ENCODE peak calls at places on chromosomes 2 and 18, in seven cellular contexts. One of them, this sample, is unnamed.

GRCh38 chr18:45935591-45936335 is 31.4 kb downstream of the EPG5 start:
- DNase-seq in EH: peak; percentile 64
- DNase-seq in AG08396: peak; percentile 59
- DNase-seq in T-cell: no peak
- DNase-seq in transverse colon: no peak
- DNase-seq in cerebellum: no peak
- DNase-seq in NB4: no peak
- DNase-seq in this sample: no peak

GRCh38 chr2:148586528-148587128 is 57.9 kb upstream of the EPC2 start:
- DNase-seq in EH: no peak
- DNase-seq in AG08396: no peak
- DNase-seq in T-cell: no peak
- DNase-seq in transverse colon: no peak
- DNase-seq in cerebellum: no peak
- DNase-seq in NB4: no peak
- DNase-seq in this sample: no peak

GRCh38 chr18:47054369-47054768 is 18.9 kb upstream of the ELOA2 start:
- DNase-seq in EH: no peak
- DNase-seq in AG08396: no peak
- DNase-seq in T-cell: no peak
- DNase-seq in transverse colon: no peak
- DNase-seq in cerebellum: no peak
- DNase-seq in NB4: no peak
- DNase-seq in this sample: no peak

GRCh38 chr2:196059491-196059960 is 9.1 kb downstream of the DNAH7 start:
- DNase-seq in EH: no peak
- DNase-seq in AG08396: no peak
- DNase-seq in T-cell: no peak
- DNase-seq in transverse colon: no peak
- DNase-seq in cerebellum: no peak
- DNase-seq in NB4: no peak
- DNase-seq in this sample: no peak

GRCh38 chr18:55452123-55452611 is 135.8 kb downstream of the TCF4 start:
- DNase-seq in EH: no peak
- DNase-seq in AG08396: no peak
- DNase-seq in T-cell: no peak
- DNase-seq in transverse colon: no peak
- DNase-seq in cerebellum: no peak
- DNase-seq in NB4: no peak
- DNase-seq in this sample: no peak

GRCh38 chr2:154455871-154456270 is 242.6 kb upstream of the KCNJ3 start:
- DNase-seq in EH: no peak
- DNase-seq in AG08396: no peak
- DNase-seq in T-cell: no peak
- DNase-seq in transverse colon: no peak
- DNase-seq in cerebellum: no peak
- DNase-seq in NB4: peak; percentile 20
- DNase-seq in this sample: no peak

GRCh38 chr2:105330681-105331375 is 1.3 kb upstream of the TGFBRAP1 start:
- DNase-seq in EH: no peak
- DNase-seq in AG08396: no peak
- DNase-seq in T-cell: no peak
- DNase-seq in transverse colon: no peak
- DNase-seq in cerebellum: no peak
- DNase-seq in NB4: peak; percentile 43
- DNase-seq in this sample: no peak

GRCh38 chr2:173048530-173048900 is 27.1 kb upstream of the MAP3K20 start:
- DNase-seq in EH: no peak
- DNase-seq in AG08396: no peak
- DNase-seq in T-cell: no peak
- DNase-seq in transverse colon: no peak
- DNase-seq in cerebellum: no peak
- DNase-seq in NB4: no peak
- DNase-seq in this sample: no peak

GRCh38 chr2:84786601-84787000 is 94.3 kb downstream of the TRABD2A start:
- DNase-seq in EH: no peak
- DNase-seq in AG08396: no peak
- DNase-seq in T-cell: no peak
- DNase-seq in transverse colon: no peak
- DNase-seq in cerebellum: peak; percentile 63
- DNase-seq in NB4: no peak
- DNase-seq in this sample: no peak

GRCh38 chr2:177264209-177264538 is 353 bp downstream of the NFE2L2 start:
- DNase-seq in EH: peak; percentile 55
- DNase-seq in AG08396: peak; percentile 58
- DNase-seq in T-cell: no peak
- DNase-seq in transverse colon: peak; percentile 43
- DNase-seq in cerebellum: no peak
- DNase-seq in NB4: peak; percentile 73
- DNase-seq in this sample: no peak

GRCh38 chr2:200862532-200863000 is 1.9 kb downstream of the CLK1 start:
- DNase-seq in EH: peak; percentile 67
- DNase-seq in AG08396: peak; percentile 32
- DNase-seq in T-cell: peak; percentile 50
- DNase-seq in transverse colon: peak; percentile 27
- DNase-seq in cerebellum: no peak
- DNase-seq in NB4: peak; percentile 62
- DNase-seq in this sample: no peak